ENCODE peak calls at places on chromosomes 7 and 10, in eight cellular contexts. F is spleen, V is breast epithelium, R is tibial nerve, X is testis, S is IMR-90, O is K562, A is lower leg skin. J is an unnamed sample.
A peak's percentile ranks its signal among the peaks of the same experiment; 100 is the strongest.

GRCh38 chr10:110327262-110327914 is 22.7 kb upstream of the SMNDC1 start:
- DNase-seq in F (no peak), V (no peak), R (no peak), X (no peak), S (peak; percentile 28), O (no peak), A (peak; percentile 21), J (no peak)

GRCh38 chr10:123087786-123088185 is 48.0 kb upstream of the HMX3 start:
- DNase-seq in F (no peak), V (no peak), R (no peak), X (no peak), S (no peak), O (no peak), A (no peak), J (no peak)

GRCh38 chr10:96695366-96695765 is 24.9 kb downstream of the PIK3AP1 start:
- DNase-seq in F (no peak), V (no peak), R (no peak), X (no peak), S (peak; percentile 10), O (no peak), A (no peak), J (peak; percentile 70)

GRCh38 chr7:40947546-40947945 is 755.3 kb downstream of the INHBA start:
- DNase-seq in F (no peak), V (no peak), R (no peak), X (no peak), S (no peak), O (no peak), A (no peak), J (no peak)

GRCh38 chr10:124737708-124738107 is 6.5 kb downstream of the FAM53B start:
- DNase-seq in F (no peak), V (no peak), R (no peak), X (no peak), S (no peak), O (no peak), A (no peak), J (no peak)

GRCh38 chr7:43630466-43630865 is 47.6 kb downstream of the STK17A start:
- DNase-seq in F (no peak), V (no peak), R (no peak), X (no peak), S (no peak), O (no peak), A (no peak), J (peak; percentile 18)

GRCh38 chr10:124532106-124532641 is 70.6 kb downstream of the LHPP start:
- DNase-seq in F (no peak), V (no peak), R (no peak), X (no peak), S (no peak), O (peak; percentile 54), A (no peak), J (peak; percentile 33)

GRCh38 chr10:24989867-24990266 is 26.1 kb downstream of the ENKUR start:
- DNase-seq in F (no peak), V (no peak), R (no peak), X (no peak), S (peak; percentile 23), O (no peak), A (no peak), J (no peak)

GRCh38 chr7:38975944-38976392 is 1.7 kb upstream of the POU6F2 start:
- DNase-seq in F (no peak), V (no peak), R (no peak), X (no peak), S (no peak), O (no peak), A (no peak), J (no peak)

GRCh38 chr7:234712-235553 is 42.6 kb downstream of the FAM20C start:
- DNase-seq in F (no peak), V (peak; percentile 91), R (no peak), X (peak; percentile 72), S (peak; percentile 71), O (no peak), A (peak; percentile 95), J (no peak)

GRCh38 chr10:61325596-61325995 is 127.6 kb downstream of the TMEM26 start:
- DNase-seq in F (no peak), V (no peak), R (no peak), X (no peak), S (no peak), O (no peak), A (no peak), J (no peak)

GRCh38 chr7:156919132-156919713 is 26.2 kb upstream of the LMBR1 start:
- DNase-seq in F (peak; percentile 54), V (no peak), R (no peak), X (no peak), S (no peak), O (no peak), A (peak; percentile 78), J (no peak)

DNA sequence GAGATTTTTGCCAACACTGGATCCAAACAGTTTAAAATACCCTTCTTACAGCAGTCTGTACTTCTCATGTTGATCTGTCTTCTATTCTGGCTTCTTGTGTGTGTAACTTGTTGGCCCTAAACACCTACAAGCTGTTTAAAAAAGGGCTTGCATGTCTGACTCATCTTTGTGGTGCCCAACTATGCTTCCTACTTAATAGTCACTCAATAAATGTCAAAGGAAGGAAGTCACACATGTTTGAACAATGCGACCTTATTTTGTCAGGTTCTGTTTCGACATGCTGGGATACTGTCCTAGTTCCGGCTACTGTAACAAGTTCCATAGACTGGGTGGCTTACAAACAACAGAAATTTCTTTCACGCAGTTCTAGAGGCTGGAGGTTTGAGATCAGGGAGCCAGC is 9.4 kb upstream of the GRK5 start:
- DNase-seq in F (no peak), V (no peak), R (no peak), X (no peak), S (peak; percentile 90), O (no peak), A (no peak), J (peak; percentile 56)
- TF ChIP-seq POLR2A in F (no peak), V (no peak), R (no peak), X (no peak), S (no peak), O (no peak), A (no peak), J (no peak)

DNA sequence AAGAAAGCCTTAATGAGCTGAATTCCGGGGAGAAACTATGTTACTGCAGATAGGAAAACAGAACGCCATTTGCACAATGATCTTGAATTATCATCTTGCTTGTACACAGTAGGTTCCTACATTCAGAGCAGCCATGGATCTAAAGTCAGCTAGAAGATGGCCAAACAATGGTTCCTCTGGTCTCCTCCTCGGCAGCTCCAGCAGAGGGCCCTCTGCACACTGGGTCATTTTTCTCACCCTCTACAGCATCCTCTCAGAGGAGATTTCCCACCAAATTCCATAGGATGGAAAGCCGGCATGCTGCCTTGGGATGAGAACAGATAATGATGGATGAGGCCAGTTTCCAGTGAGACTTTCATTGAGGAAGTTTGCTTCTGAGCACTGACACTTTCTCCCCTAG is 308.5 kb upstream of the NFE2L3 start:
- DNase-seq in F (no peak), V (no peak), R (no peak), X (no peak), S (no peak), O (no peak), A (no peak), J (no peak)
- TF ChIP-seq CTCF in F (no peak), V (no peak), R (no peak), X (no peak), S (no peak), O (peak; percentile 37), A (no peak), J (peak; percentile 20)

DNA sequence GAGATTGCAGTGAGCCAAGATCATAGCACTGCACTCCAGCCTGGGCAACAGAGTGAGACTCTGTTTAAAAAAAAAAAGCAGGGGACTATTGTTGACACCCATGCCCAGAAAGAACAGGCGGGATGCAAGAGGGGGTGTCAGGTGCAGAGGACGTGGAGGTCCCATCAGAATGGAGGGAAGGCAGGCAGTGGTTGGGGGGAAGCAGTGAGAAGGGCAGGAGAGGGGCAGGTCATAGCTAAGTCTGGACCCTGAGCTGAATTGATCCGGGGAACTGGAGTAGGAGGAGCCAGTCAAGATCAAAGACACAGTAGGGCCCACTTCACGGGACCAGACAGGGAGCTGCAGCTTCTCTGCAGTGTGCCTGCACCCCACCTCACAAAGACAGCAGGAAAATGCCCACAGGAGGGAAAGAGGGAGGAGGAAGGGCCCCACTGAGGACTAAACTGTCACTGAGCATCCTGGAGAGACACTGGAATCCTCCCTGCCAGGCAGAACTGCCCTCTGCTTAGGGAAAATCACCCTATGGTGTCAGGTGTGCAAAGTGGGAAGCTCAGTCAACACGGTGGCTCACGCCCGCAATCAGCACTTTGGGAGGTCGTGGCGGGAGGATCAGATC is 27.3 kb upstream of the ECHDC3 start:
- DNase-seq in F (no peak), V (no peak), R (no peak), X (no peak), S (no peak), O (no peak), A (no peak), J (no peak)
- TF ChIP-seq POLR2A in F (no peak), V (no peak), R (no peak), X (no peak), S (no peak), O (no peak), A (no peak), J (no peak)

GRCh38 chr10:86699991-86700840 is 31.9 kb downstream of the LDB3 start:
- DNase-seq in F (peak; percentile 70), V (no peak), R (no peak), X (no peak), S (no peak), O (no peak), A (no peak), J (no peak)
- TF ChIP-seq CTCF in F (no peak), V (no peak), R (no peak), X (no peak), S (no peak), O (no peak), A (no peak), J (no peak)

GRCh38 chr7:24573008-24573553 is at the start of gene PALS2:
- DNase-seq in F (peak; percentile 96), V (peak; percentile 34), R (peak; percentile 43), X (peak; percentile 74), S (peak; percentile 58), O (peak; percentile 82), A (peak; percentile 93), J (peak; percentile 89)
- TF ChIP-seq POLR2A in F (no peak), V (no peak), R (peak; percentile 26), X (no peak), S (no peak), O (peak; percentile 76), A (no peak), J (peak; percentile 43)

DNA sequence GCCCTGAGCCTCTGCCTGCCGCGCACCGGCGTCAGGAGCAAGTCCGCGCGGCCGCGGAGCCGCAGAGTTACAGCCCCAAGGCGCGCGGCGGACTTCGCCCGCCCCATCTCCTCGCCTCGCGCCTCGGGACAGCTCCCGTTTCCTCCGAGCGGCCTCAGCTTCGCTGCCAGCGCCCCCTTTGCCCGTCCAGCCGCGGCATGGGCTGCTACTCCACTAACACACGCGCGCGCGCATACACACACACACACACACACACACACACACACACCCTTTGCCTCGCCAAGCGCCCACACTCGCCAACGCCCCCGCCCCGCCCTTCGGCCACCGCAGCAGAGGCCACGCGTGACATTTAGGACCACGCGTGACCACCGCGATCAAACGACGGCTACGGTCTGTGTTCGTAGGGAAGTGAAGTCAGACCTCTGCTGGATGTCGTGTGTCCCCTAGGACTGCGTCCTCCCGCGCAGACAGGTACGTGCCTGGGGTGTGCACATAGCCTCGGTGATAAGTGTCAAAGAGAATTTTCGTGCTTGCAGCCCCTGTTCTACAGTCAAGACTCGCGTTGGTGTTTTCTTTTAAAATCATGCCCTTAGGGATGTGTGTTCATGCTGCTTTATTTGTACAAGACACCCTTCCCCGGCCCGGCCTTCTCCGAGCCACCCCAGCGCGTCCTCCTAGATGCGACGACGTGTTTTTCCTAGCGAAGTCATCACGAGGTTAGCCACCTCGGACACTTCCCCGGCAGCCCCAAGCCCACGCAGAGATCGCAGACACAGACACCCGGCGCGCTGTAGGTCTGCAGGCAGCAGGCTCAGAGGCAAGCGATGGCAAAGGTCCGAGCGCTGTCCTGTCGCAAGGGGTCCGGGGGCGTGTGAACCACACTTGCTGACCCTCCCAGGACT is 890 bp downstream of the MKX start:
- DNase-seq in F (peak; percentile 76), V (no peak), R (no peak), X (peak; percentile 18), S (peak; percentile 26), O (no peak), A (peak; percentile 86), J (peak; percentile 40)
- TF ChIP-seq CTCF in F (no peak), V (no peak), R (no peak), X (no peak), S (no peak), O (no peak), A (no peak), J (no peak)

J was measured in NB4.